ENCODE peak calls at places on chromosome 5, in four cellular contexts. W is foreskin melanocyte, U is choroid plexus epithelial cell, B is retina. Z is an unnamed sample.

GRCh38 chr5:43642428-43642827 is 39.4 kb downstream of the NNT start:
- DNase-seq in W (peak), U (peak), B (no peak), Z (no peak)

GRCh38 chr5:168979140-168979539 is 321.8 kb downstream of the SLIT3 start:
- DNase-seq in W (no peak), U (no peak), B (no peak), Z (no peak)

GRCh38 chr5:71703941-71704340 is 15.1 kb upstream of the CARTPT start:
- DNase-seq in W (no peak), U (no peak), B (peak), Z (no peak)

GRCh38 chr5:157217289-157218024 is 36.8 kb downstream of the ITK start:
- DNase-seq in W (no peak), U (no peak), B (no peak), Z (no peak)

GRCh38 chr5:124683917-124684555 is 62.4 kb downstream of the ZNF608 start:
- DNase-seq in W (no peak), U (no peak), B (no peak), Z (no peak)

GRCh38 chr5:173035904-173036707 is 20.0 kb upstream of the CREBRF start:
- DNase-seq in W (no peak), U (no peak), B (no peak), Z (no peak)

GRCh38 chr5:123429993-123430392 is 6.8 kb upstream of the CEP120 start:
- DNase-seq in W (no peak), U (peak), B (no peak), Z (no peak)

GRCh38 chr5:127536687-127537086 is 19.2 kb downstream of the PRRC1 start:
- DNase-seq in W (no peak), U (peak), B (no peak), Z (no peak)

GRCh38 chr5:14077501-14077900 is 65.6 kb upstream of the TRIO start:
- DNase-seq in W (no peak), U (no peak), B (peak), Z (no peak)

GRCh38 chr5:95178046-95178651 is 106.7 kb downstream of the MCTP1 start:
- DNase-seq in W (no peak), U (peak), B (peak), Z (no peak)

GRCh38 chr5:16857635-16858034 is 78.5 kb downstream of the MYO10 start:
- DNase-seq in W (no peak), U (no peak), B (no peak), Z (no peak)

GRCh38 chr5:163312598-163312997 is 124.8 kb upstream of the CCNG1 start:
- DNase-seq in W (no peak), U (no peak), B (no peak), Z (no peak)

GRCh38 chr5:120139039-120139438 is 325.1 kb upstream of the PRR16 start:
- DNase-seq in W (peak), U (peak), B (no peak), Z (peak)

GRCh38 chr5:127492854-127493738 is 24.3 kb upstream of the PRRC1 start:
- DNase-seq in W (peak), U (peak), B (peak), Z (peak)

GRCh38 chr5:142013734-142014495 is 1.1 kb upstream of the GNPDA1 start:
- DNase-seq in W (peak), U (peak), B (no peak), Z (no peak)

GRCh38 chr5:142833517-142834446 is 63.6 kb downstream of the ARHGAP26 start:
- DNase-seq in W (no peak), U (no peak), B (no peak), Z (no peak)

GRCh38 chr5:66927140-66927539 is 269.5 kb downstream of the CD180 start:
- DNase-seq in W (no peak), U (no peak), B (no peak), Z (no peak)

GRCh38 chr5:19891658-19892057 is 96.3 kb downstream of the CDH18 start:
- DNase-seq in W (no peak), U (peak), B (no peak), Z (peak)

GRCh38 chr5:172380992-172381643 is 73.2 kb downstream of the SH3PXD2B start:
- DNase-seq in W (peak), U (no peak), B (no peak), Z (peak)

GRCh38 chr5:1638658-1639400 is 115.1 kb upstream of the LPCAT1 start:
- DNase-seq in W (no peak), U (no peak), B (no peak), Z (no peak)

GRCh38 chr5:126858441-126858840 is 81.5 kb downstream of the LMNB1 start:
- DNase-seq in W (no peak), U (no peak), B (no peak), Z (no peak)

GRCh38 chr5:133977858-133978257 is 9.4 kb upstream of the C5orf15 start:
- DNase-seq in W (peak), U (peak), B (no peak), Z (peak)

GRCh38 chr5:60463179-60463868 is 236.6 kb downstream of the DEPDC1B start:
- DNase-seq in W (no peak), U (peak), B (no peak), Z (no peak)

GRCh38 chr5:150144211-150144801 is 11.3 kb downstream of the PDGFRB start:
- DNase-seq in W (no peak), U (peak), B (peak), Z (no peak)

GRCh38 chr5:57478826-57479225 is 3.8 kb downstream of the ACTBL2 start:
- DNase-seq in W (no peak), U (no peak), B (no peak), Z (no peak)

GRCh38 chr5:1745806-1746370 is 53.7 kb downstream of the MRPL36 start:
- DNase-seq in W (no peak), U (no peak), B (no peak), Z (no peak)

GRCh38 chr5:177471610-177472356 is 1.7 kb downstream of the DBN1 start:
- DNase-seq in W (no peak), U (peak), B (no peak), Z (no peak)

GRCh38 chr5:96088676-96089075 is 127.0 kb upstream of the ELL2 start:
- DNase-seq in W (no peak), U (no peak), B (no peak), Z (no peak)

GRCh38 chr5:169185626-169186025 is 115.3 kb downstream of the SLIT3 start:
- DNase-seq in W (no peak), U (no peak), B (no peak), Z (no peak)

GRCh38 chr5:52886206-52886605 is 98.5 kb downstream of the ITGA1 start:
- DNase-seq in W (no peak), U (no peak), B (no peak), Z (no peak)